ENCODE peak calls at places on chromosome 14, in ten cellular contexts. D is NCI-H1417 treated with DMSO at 0.1 percent for 48 hours; S is foreskin fibroblast; Q is astrocyte of the spinal cord; A is CD8-positive, alpha-beta T cell; G is stimulated activated CD4-positive, alpha-beta T cell treated with anti-CD3 and anti-CD28 coated beads, Interleukin-15, amount 100 ng/mL, for 1 hour; O is myocyte; M is mucosa of descending colon; T is activated T-helper 1 cell treated with anti-CD3 and anti-CD28 coated beads, Interleukin-12 subunit alpha, Interleukin-12 subunit beta, Interleukin-2, Interleukin-4 antibody, amounts not matched to agents 30 ng/mL and 10 ng/mL and 1 ng/mL, durations not matched to agents 14 hours and 24 hours and 36 hours; R is GM04503. K is an unnamed sample.

GRCh38 chr14:102622262-102622885 is 29.9 kb downstream of the RCOR1 start:
- DNase-seq in D (no peak), S (no peak), Q (no peak), A (no peak), G (no peak), O (no peak), M (no peak), T (no peak), R (no peak), K (no peak)

GRCh38 chr14:75610839-75611238 is 32.4 kb downstream of the FLVCR2 start:
- DNase-seq in D (no peak), S (peak), Q (no peak), A (no peak), G (no peak), O (no peak), M (no peak), T (no peak), R (no peak), K (no peak)

GRCh38 chr14:89146291-89146690 is 270.7 kb downstream of the FOXN3 start:
- DNase-seq in D (no peak), S (peak), Q (peak), A (no peak), G (no peak), O (no peak), M (no peak), T (no peak), R (no peak), K (no peak)

GRCh38 chr14:91889477-91890211 is 22.3 kb upstream of the TC2N start:
- DNase-seq in D (no peak), S (no peak), Q (no peak), A (no peak), G (no peak), O (no peak), M (no peak), T (no peak), R (no peak), K (no peak)

GRCh38 chr14:75247286-75247922 is 31.2 kb upstream of the FOS start:
- DNase-seq in D (no peak), S (no peak), Q (no peak), A (peak), G (peak), O (no peak), M (no peak), T (peak), R (no peak), K (peak)

GRCh38 chr14:101109981-101110728 is 206.6 kb upstream of the RTL1 start:
- DNase-seq in D (peak), S (no peak), Q (no peak), A (no peak), G (no peak), O (no peak), M (no peak), T (no peak), R (no peak), K (no peak)

GRCh38 chr14:32826404-32827082 is 112.1 kb upstream of the NPAS3 start:
- DNase-seq in D (no peak), S (peak), Q (peak), A (no peak), G (no peak), O (peak), M (no peak), T (no peak), R (no peak), K (no peak)

GRCh38 chr14:89719371-89720075 is 235.0 kb downstream of the EFCAB11 start:
- DNase-seq in D (no peak), S (no peak), Q (no peak), A (no peak), G (no peak), O (peak), M (no peak), T (no peak), R (no peak), K (no peak)

GRCh38 chr14:100155881-100156645 is 3.4 kb downstream of the DEGS2 start:
- DNase-seq in D (no peak), S (no peak), Q (no peak), A (no peak), G (no peak), O (no peak), M (peak), T (no peak), R (no peak), K (no peak)